ENCODE peak calls at places on chromosomes 6 and 20, in seven cellular contexts. Y is CD8-positive, alpha-beta T cell; R is upper lobe of left lung; U is heart left ventricle; H is fibroblast of lung; X is IMR-90; M is dorsolateral prefrontal cortex. Q is an unnamed sample.

GRCh38 chr20:32482251-32483220 is 102.6 kb downstream of the NOL4L start:
- DNase-seq in U (peak), Y (peak), X (no peak), M (no peak), R (peak), H (no peak), Q (no peak)

GRCh38 chr20:42277203-42277602 is 659.0 kb upstream of the CHD6 start:
- DNase-seq in H (no peak), R (no peak), M (peak), U (no peak), Y (no peak), X (no peak), Q (no peak)

GRCh38 chr6:29851190-29851589 is 23.6 kb downstream of the HLA-G start:
- DNase-seq in U (no peak), Y (no peak), R (no peak), M (no peak), X (no peak), H (no peak), Q (no peak)

GRCh38 chr6:167645383-167645782 is 181.3 kb upstream of the AFDN start:
- DNase-seq in X (no peak), R (no peak), H (no peak), M (no peak), Y (no peak), U (no peak), Q (no peak)

GRCh38 chr6:72784581-72784980 is 162.7 kb downstream of the KCNQ5 start:
- DNase-seq in M (no peak), X (peak), U (no peak), H (peak), R (no peak), Y (no peak), Q (no peak)

GRCh38 chr6:40244684-40245083 is 310.4 kb upstream of the MOCS1 start:
- DNase-seq in U (no peak), M (no peak), X (no peak), R (no peak), Y (no peak), H (no peak), Q (no peak)

GRCh38 chr6:118198746-118199145 is 291.7 kb downstream of the SLC35F1 start:
- DNase-seq in Y (no peak), M (no peak), H (peak), U (no peak), R (no peak), X (peak), Q (no peak)

GRCh38 chr6:140677781-140678528 is 1303.5 kb upstream of the CITED2 start:
- DNase-seq in X (peak), U (no peak), Y (no peak), H (peak), R (no peak), M (no peak), Q (peak)

GRCh38 chr6:142913511-142914047 is 31.4 kb downstream of the HIVEP2 start:
- DNase-seq in Y (peak), X (no peak), R (no peak), M (no peak), H (no peak), U (no peak), Q (peak)

GRCh38 chr20:33839591-33839990 is 28.4 kb downstream of the CHMP4B start:
- DNase-seq in U (peak), R (no peak), M (no peak), H (no peak), Y (no peak), X (no peak), Q (no peak)

GRCh38 chr6:141482773-141483172 is 650.0 kb upstream of the GJE1 start:
- DNase-seq in H (peak), X (peak), M (no peak), Y (no peak), U (no peak), R (no peak), Q (peak)

GRCh38 chr6:14165091-14165490 is 47.5 kb downstream of the CD83 start:
- DNase-seq in Y (no peak), R (no peak), H (peak), U (no peak), X (peak), M (no peak), Q (no peak)

GRCh38 chr20:10453241-10453640 is 18.1 kb downstream of the SLX4IP start:
- DNase-seq in X (no peak), H (no peak), Y (no peak), M (no peak), U (no peak), R (no peak), Q (peak)

GRCh38 chr20:2066461-2067122 is 35.0 kb upstream of the STK35 start:
- DNase-seq in M (no peak), U (no peak), Y (no peak), R (no peak), H (no peak), X (no peak), Q (no peak)

GRCh38 chr6:18053071-18053475 is 65.6 kb upstream of the KIF13A start:
- DNase-seq in M (no peak), U (no peak), H (peak), R (no peak), X (peak), Y (no peak), Q (no peak)

GRCh38 chr6:19719691-19720127 is 117.5 kb upstream of the ID4 start:
- DNase-seq in H (peak), M (no peak), R (no peak), X (peak), U (no peak), Y (no peak), Q (no peak)

GRCh38 chr20:25675161-25675560 is 21.5 kb downstream of the ZNF337 start:
- DNase-seq in X (no peak), U (no peak), M (no peak), R (no peak), H (peak), Y (no peak), Q (no peak)

GRCh38 chr20:50569864-50570836 is 60.0 kb downstream of the PTPN1 start:
- DNase-seq in Y (peak), R (no peak), X (peak), U (no peak), M (no peak), H (peak), Q (peak)

GRCh38 chr20:57200882-57201723 is 65.3 kb downstream of the BMP7 start:
- DNase-seq in X (no peak), Y (no peak), H (no peak), M (no peak), U (no peak), R (no peak), Q (no peak)

DNA sequence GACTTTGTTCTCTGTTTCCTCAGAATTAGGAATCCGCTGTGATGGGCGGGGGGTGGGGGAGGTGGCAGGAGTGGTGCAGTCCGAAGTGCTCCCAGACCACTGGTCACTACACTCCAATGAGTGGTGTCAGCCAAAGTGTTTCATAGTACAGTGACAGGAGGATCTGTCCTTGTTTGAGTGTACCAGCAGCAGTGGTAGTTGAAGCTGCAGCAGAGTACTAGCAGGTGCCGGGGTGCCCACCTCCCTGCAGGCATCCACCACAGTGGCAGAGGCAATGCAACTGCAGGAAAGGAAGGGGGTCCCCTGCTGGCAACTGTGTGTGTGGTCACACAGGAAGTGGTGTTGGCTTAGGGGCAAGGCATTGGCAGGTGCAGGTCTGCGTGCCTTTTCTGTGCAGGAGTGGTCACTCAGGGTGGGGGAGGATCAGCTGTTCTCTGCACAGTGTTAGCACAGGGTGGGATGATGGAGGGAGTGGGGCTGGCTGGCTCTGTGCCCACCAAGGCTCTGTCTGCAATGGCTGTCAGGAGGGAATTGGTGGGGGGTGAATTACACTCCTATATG is 9.7 kb downstream of the HLA-DOB start:
- DNase-seq in H (no peak), M (no peak), R (no peak), Y (no peak), X (no peak), U (no peak), Q (no peak)
- TF ChIP-seq CTCF in H (no peak), M (no peak), R (no peak), Y (no peak), X (no peak), U (no peak), Q (peak)

DNA sequence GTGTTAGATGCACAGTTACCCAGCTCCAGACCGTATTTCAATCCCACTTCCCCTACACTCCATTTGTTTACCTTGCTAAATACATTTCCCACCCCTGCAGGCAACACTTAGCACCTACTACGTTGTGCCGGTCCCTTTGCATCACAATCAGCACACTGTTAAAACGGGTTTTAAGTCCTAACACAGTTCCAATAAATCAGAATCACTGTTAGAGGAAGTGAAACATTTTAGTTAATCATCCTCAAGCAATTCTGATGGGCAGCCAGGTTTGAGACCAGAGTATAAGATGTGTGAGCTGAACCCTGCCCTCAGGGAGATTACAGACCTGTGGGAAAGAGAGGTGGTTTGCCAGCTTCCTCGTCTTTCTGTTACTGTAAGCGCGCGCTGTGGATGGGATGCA is 3.0 kb downstream of the ZCCHC3 start:
- DNase-seq in U (no peak), Y (no peak), H (no peak), R (no peak), X (no peak), M (no peak), Q (no peak)
- H3K4me3 ChIP-seq in U (peak), Y (no peak), H (peak), R (peak), X (peak), M (peak), Q (no peak)

GRCh38 chr20:22438926-22439325 is 145.4 kb downstream of the FOXA2 start:
- DNase-seq in U (no peak), H (no peak), M (no peak), Y (no peak), R (no peak), X (no peak), Q (peak)
- TF ChIP-seq CTCF in U (no peak), H (peak), M (no peak), Y (no peak), R (no peak), X (no peak), Q (peak)

GRCh38 chr6:144327081-144327480 is 41.9 kb downstream of the UTRN start:
- DNase-seq in U (no peak), Y (no peak), X (no peak), H (no peak), M (no peak), R (no peak), Q (no peak)
- H3K4me3 ChIP-seq in U (peak), Y (no peak), X (no peak), H (no peak), M (no peak), R (no peak), Q (no peak)

DNA sequence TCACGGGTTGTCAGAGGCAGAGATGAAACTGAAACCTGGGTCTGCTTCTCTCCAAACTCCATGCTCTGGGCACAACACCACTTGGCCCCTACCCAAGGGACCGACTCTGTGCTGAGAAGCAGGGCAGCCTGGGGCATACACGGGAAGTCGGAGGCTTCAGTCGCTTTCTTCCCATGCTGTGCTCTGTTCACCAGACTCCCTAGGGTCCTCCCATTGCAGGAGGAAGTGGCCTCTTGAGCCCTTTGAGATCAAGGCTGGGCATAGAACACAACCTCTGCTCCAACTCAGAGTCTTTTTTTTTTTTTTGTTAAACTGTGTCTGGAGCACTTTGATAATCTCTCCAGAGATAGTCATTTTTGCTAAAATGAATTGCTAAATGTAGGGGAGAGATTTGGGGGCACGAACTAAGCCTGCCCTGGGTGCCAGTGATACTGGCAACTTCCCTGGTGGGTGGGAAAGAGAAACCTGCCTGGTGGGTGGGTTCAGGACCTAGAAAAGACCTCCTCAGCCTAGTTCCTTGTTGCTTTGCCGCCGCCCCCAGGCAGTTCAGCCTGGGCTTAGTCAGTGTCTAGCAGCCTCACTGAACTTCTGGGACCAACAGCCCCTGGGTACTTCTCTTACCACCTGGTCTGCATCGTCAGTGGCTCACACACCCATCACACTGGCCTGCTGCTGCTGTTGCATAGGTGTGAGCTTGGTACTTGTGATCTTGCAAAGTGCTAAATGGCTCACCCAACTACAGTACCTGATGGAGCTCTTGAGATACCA is 62.0 kb downstream of the PPP1R14C start:
- DNase-seq in R (no peak), H (no peak), Y (no peak), X (no peak), U (no peak), M (no peak), Q (no peak)
- TF ChIP-seq CTCF in R (no peak), H (no peak), Y (no peak), X (no peak), U (no peak), M (no peak), Q (no peak)

GRCh38 chr6:33993653-33994052 is 152.2 kb downstream of the GRM4 start:
- DNase-seq in X (no peak), U (no peak), H (no peak), M (no peak), Y (no peak), R (no peak), Q (no peak)

GRCh38 chr6:33994198-33995045 is 151.5 kb downstream of the GRM4 start:
- DNase-seq in X (no peak), Y (no peak), R (no peak), U (no peak), H (no peak), M (no peak), Q (no peak)

GRCh38 chr6:33991610-33992009 is 154.3 kb downstream of the GRM4 start:
- DNase-seq in Y (no peak), R (no peak), M (no peak), U (no peak), X (no peak), H (no peak), Q (no peak)

GRCh38 chr6:33992191-33992590 is 153.7 kb downstream of the GRM4 start:
- DNase-seq in X (no peak), Y (no peak), U (no peak), H (no peak), R (no peak), M (no peak), Q (no peak)

DNA sequence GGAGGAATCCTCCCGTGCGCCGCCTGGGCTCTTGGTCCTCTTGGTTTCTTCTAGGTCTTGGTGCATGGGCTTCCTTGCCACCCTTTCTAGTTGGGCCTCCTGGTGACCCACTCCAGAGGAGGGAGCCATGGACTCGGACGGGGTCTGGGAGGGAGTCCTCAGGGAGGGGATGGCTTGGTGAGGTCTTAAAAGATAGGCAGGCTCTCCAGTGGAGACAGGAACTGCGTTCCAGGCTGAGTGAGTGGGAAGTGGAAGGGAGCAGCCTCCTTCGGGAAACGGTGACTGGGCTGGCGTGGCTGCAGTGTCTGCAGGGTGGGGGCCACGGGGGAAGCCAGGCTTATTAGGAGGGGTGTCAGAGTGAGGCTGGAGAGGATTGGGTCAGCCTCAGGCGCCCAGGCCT is 152.8 kb downstream of the GRM4 start:
- DNase-seq in M (no peak), R (no peak), U (no peak), X (no peak), H (no peak), Y (no peak), Q (no peak)
- H3K4me3 ChIP-seq in M (no peak), R (no peak), U (no peak), X (no peak), H (no peak), Y (no peak), Q (no peak)

GRCh38 chr6:44432227-44432626 is 44.7 kb downstream of the CDC5L start:
- DNase-seq in M (no peak), R (no peak), Y (no peak), X (no peak), U (no peak), H (no peak), Q (no peak)
- TF ChIP-seq CTCF in M (no peak), R (no peak), Y (no peak), X (no peak), U (no peak), H (no peak), Q (no peak)

GRCh38 chr20:35735828-35736470 is 6.1 kb downstream of the RBM39 start:
- DNase-seq in Y (no peak), X (no peak), M (no peak), R (no peak), H (no peak), U (no peak), Q (no peak)
- H3K4me3 ChIP-seq in Y (peak), X (no peak), M (peak), R (no peak), H (peak), U (no peak), Q (no peak)

GRCh38 chr6:3337521-3338350 is 79.0 kb downstream of the PSMG4 start:
- DNase-seq in X (peak), H (peak), M (no peak), U (no peak), Y (no peak), R (no peak), Q (peak)
- TF ChIP-seq CTCF in X (no peak), H (peak), M (no peak), U (no peak), Y (no peak), R (no peak), Q (no peak)

DNA sequence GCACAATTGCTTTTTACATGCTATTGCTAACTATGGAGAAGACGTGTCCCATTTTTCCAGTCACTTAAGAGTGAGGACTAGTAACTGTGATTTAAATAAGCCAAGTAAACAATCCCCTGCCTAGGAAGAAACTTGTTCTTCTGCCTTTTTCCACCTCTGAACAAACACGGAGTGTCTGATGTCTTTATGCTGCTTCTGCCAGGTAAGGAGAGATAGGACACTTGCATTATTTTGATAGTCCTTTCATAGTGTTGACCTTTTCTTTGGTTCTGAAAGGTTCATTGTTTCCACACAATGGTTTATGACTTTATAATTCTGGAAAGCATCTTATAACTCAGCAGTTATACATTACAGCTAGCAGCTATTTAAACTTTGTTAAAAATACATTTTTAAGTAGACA is 8.4 kb downstream of the LRP11 start:
- DNase-seq in X (no peak), U (no peak), H (no peak), Y (no peak), R (no peak), M (no peak), Q (no peak)
- H3K4me3 ChIP-seq in X (peak), U (no peak), H (peak), Y (no peak), R (no peak), M (no peak), Q (no peak)

Q was measured in GM12865.